ENCODE peak calls at places on chromosomes 6 and 20, in nine cellular contexts. U, I, D, Q, W, O, Z, R and L are unnamed samples. For H3K4me1, the result is how much of the 10 kb centered on the place peaks cover.

GRCh38 chr20:45041464-45042337 is 59.2 kb downstream of the KCNS1 start:
- DNase-seq in U (no peak), I (no peak), D (no peak), Q (no peak), W (no peak), O (no peak), Z (peak), R (peak), L (peak)

GRCh38 chr6:142313284-142313683 is 11.5 kb downstream of the ADGRG6 start:
- DNase-seq in U (no peak), I (no peak), D (no peak), Q (no peak), W (no peak), O (no peak), Z (peak), R (no peak), L (no peak)

GRCh38 chr6:1424306-1424927 is 35.0 kb downstream of the FOXF2 start:
- DNase-seq in U (peak), I (no peak), D (peak), Q (no peak), W (no peak), O (peak), Z (peak), R (no peak), L (peak)

GRCh38 chr6:135920689-135921088 is 69.2 kb downstream of the PDE7B start:
- DNase-seq in U (no peak), I (no peak), D (no peak), Q (no peak), W (no peak), O (no peak), Z (no peak), R (no peak), L (no peak)

GRCh38 chr6:35343092-35343834 is 905 bp downstream of the PPARD start:
- DNase-seq in U (peak), I (no peak), D (no peak), Q (peak), W (no peak), O (peak), Z (peak), R (no peak), L (no peak)

GRCh38 chr6:14865609-14866100 is 380.2 kb upstream of the JARID2 start:
- DNase-seq in U (no peak), I (peak), D (no peak), Q (no peak), W (no peak), O (peak), Z (peak), R (no peak), L (no peak)

GRCh38 chr6:112936079-112936472 is 588.9 kb downstream of the RFPL4B start:
- DNase-seq in U (no peak), I (no peak), D (no peak), Q (no peak), W (no peak), O (no peak), Z (no peak), R (no peak), L (no peak)

GRCh38 chr6:33975631-33976424 is 170.1 kb downstream of the GRM4 start:
- DNase-seq in U (no peak), I (no peak), D (no peak), Q (no peak), W (no peak), O (no peak), Z (no peak), R (no peak), L (no peak)

GRCh38 chr6:94323853-94324252 is 904.5 kb upstream of the EPHA7 start:
- DNase-seq in U (no peak), I (no peak), D (peak), Q (no peak), W (no peak), O (no peak), Z (no peak), R (no peak), L (peak)

GRCh38 chr6:137264308-137265075 is 45.3 kb upstream of the IFNGR1 start:
- DNase-seq in U (no peak), I (no peak), D (peak), Q (peak), W (no peak), O (no peak), Z (no peak), R (no peak), L (no peak)

GRCh38 chr6:11428895-11429294 is 108.7 kb upstream of the TMEM170B start:
- DNase-seq in U (no peak), I (no peak), D (no peak), Q (no peak), W (no peak), O (no peak), Z (peak), R (no peak), L (no peak)

GRCh38 chr6:89412071-89413005 is at the start of gene RRAGD:
- DNase-seq in U (peak), I (peak), D (peak), Q (peak), W (peak), O (peak), Z (peak), R (no peak), L (no peak)

GRCh38 chr6:112330877-112331260 is 16.3 kb upstream of the RFPL4B start:
- DNase-seq in U (no peak), I (no peak), D (peak), Q (no peak), W (no peak), O (no peak), Z (no peak), R (no peak), L (no peak)

GRCh38 chr6:130143709-130144108 is 79.0 kb downstream of the SAMD3 start:
- DNase-seq in U (no peak), I (no peak), D (no peak), Q (no peak), W (no peak), O (no peak), Z (no peak), R (no peak), L (no peak)

GRCh38 chr6:158410784-158411183 is 98.5 kb downstream of the TULP4 start:
- DNase-seq in U (no peak), I (no peak), D (no peak), Q (no peak), W (no peak), O (no peak), Z (peak), R (no peak), L (no peak)

GRCh38 chr20:3421985-3422384 is 14.5 kb upstream of the DNAAF9 start:
- DNase-seq in U (no peak), I (no peak), D (no peak), Q (no peak), W (no peak), O (no peak), Z (no peak), R (no peak), L (no peak)

GRCh38 chr20:3423126-3423525 is 15.7 kb upstream of the DNAAF9 start:
- DNase-seq in U (no peak), I (no peak), D (no peak), Q (no peak), W (no peak), O (no peak), Z (no peak), R (no peak), L (no peak)

DNA sequence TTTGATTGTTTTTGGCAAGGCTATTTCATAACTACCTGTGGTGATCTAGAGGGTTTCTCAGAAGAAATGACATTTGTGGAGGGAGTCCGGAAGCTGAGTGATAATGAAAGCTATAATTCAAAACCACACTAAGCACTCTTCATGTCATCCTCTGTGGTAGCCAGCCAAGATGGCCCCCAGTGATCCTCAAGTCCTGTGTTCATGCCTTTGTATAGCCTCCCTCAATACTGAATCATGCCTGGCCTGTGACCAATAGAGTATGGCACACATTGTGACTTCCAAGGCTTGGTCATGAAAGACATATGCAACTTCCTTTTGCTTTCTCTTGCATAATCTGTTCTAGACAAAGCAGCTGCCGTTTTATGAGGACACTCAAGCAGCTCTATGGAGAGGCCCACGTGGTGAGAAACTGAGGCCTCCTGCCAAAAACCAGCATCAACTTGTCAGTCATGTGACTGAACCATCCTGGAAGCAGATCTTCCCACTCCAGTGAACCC is 12.8 kb upstream of the DNAAF9 start:
- DNase-seq in U (no peak), I (peak), D (peak), Q (peak), W (no peak), O (peak), Z (peak), R (no peak), L (no peak)
- H3K4me3 ChIP-seq in U (no peak), I (peak), D (no peak), Q (no peak), W (no peak), O (peak), Z (no peak), R (no peak), L (no peak)

GRCh38 chr20:32972181-32973076 is 31.8 kb downstream of the SUN5 start:
- DNase-seq in U (no peak), I (peak), D (no peak), Q (no peak), W (peak), O (peak), Z (no peak), R (peak), L (no peak)
- H3K27ac ChIP-seq in U (no peak), I (peak), D (no peak), Q (no peak), W (peak), O (peak), Z (peak), R (no peak), L (no peak)

DNA sequence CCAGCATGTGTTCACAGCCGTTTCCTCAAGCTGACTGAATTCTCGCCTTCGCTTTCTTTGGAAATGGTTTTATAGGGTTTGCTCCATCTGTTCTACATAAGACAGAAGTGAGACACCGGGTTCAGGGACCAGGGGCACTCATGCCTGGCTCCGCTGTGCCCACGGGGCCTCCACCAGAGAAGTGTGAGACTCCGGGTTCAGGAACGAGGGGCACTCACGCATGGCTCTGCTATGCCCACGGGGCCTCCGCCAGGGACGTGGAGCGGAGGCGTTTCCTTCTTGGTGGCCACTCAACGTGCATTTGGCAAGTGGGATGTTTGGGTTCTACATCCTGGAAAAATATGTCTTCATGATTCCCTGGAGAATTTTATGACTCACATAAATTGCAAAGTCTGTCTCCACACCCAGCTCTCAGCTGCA is 106.6 kb downstream of the RNASET2 start:
- DNase-seq in U (no peak), I (no peak), D (no peak), Q (no peak), W (no peak), O (no peak), Z (peak), R (no peak), L (no peak)
- H3K4me1 ChIP-seq in U (under half), I (under half), D (under half), Q (under half), W (under half), O (under half), Z (under half), R (under half), L (under half)

DNA sequence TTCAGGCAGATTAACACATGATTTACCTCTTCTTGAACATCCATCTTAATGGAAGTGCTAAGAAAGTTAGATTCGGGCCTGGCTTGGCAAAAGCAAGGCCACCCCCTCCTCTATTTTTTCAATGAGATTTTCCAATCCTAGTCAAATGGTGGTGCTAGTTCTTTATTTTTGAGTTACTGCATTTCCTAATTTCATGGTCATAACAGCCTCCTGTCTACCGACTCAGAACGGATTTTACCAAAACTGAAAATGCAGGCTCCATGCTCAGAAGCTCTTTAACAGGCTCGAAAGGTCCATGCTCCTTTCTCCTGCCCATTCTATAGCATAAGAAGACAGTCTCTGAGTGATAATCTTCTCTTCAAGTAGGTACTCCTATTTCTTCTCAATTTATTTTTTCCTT is 117.2 kb upstream of the ESR1 start:
- DNase-seq in U (no peak), I (peak), D (no peak), Q (no peak), W (no peak), O (peak), Z (peak), R (no peak), L (no peak)
- H3K4me3 ChIP-seq in U (no peak), I (peak), D (no peak), Q (peak), W (peak), O (peak), Z (no peak), R (no peak), L (no peak)

DNA sequence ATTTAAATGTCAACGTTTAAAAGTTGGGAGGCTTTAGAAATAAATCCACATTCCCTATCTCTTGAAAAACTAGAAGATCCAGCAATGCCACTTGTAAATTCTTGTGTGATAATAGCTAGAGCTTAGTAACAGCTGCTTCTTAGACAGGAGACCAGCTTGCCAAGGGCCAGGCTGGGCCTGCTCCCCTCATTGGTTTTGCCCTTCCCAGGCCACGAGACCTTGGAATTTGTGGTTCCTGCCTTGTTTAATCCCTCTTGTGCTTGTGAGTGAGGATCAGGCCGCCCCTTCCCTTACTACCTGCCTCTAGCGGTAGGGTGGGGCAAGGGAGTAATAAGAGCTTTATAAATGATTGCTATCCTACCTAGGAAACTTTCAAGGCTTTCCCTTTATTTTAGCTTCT is 363.5 kb downstream of the SYNE1 start:
- DNase-seq in U (peak), I (no peak), D (no peak), Q (peak), W (no peak), O (no peak), Z (peak), R (no peak), L (no peak)
- H3K27ac ChIP-seq in U (peak), I (no peak), D (no peak), Q (peak), W (no peak), O (no peak), Z (no peak), R (peak), L (no peak)